ENCODE peak calls at places on chromosomes 13 and 19, in seven cellular contexts. E is IMR-90, P is mesenchymal stem cell, Q is H9, B is H1, Y is neuronal stem cell, O is trophoblast cell. C is an unnamed sample.

GRCh38 chr19:50275577-50276368 is 53.4 kb downstream of the KCNC3 start:
- DNase-seq in B (no peak), P (no peak), O (no peak), Y (no peak), E (no peak), Q (no peak), C (no peak)

GRCh38 chr19:30690935-30691505 is 318.8 kb downstream of the ZNF536 start:
- DNase-seq in O (no peak), P (no peak), Y (no peak), E (no peak), Q (peak), B (no peak), C (peak)

GRCh38 chr19:49746206-49746958 is 16.7 kb downstream of the TSKS start:
- DNase-seq in E (no peak), O (peak), P (no peak), Y (no peak), Q (peak), B (peak), C (peak)

GRCh38 chr13:35388979-35389378 is 87.5 kb downstream of the MAB21L1 start:
- DNase-seq in Q (no peak), E (peak), B (no peak), P (peak), Y (peak), O (no peak), C (peak)

GRCh38 chr13:40317980-40318327 is 348.5 kb downstream of the FOXO1 start:
- DNase-seq in P (no peak), B (no peak), E (no peak), O (no peak), Y (no peak), Q (no peak), C (no peak)

GRCh38 chr19:39131255-39131755 is 5.7 kb downstream of the PAK4 start:
- DNase-seq in O (no peak), B (no peak), P (no peak), Y (no peak), E (peak), Q (no peak), C (no peak)

GRCh38 chr13:58855283-58855682 is 1223.7 kb downstream of the PCDH17 start:
- DNase-seq in E (no peak), P (peak), Q (no peak), B (no peak), O (no peak), Y (no peak), C (peak)

GRCh38 chr19:15297416-15298224 is 34.7 kb downstream of the BRD4 start:
- DNase-seq in O (peak), P (peak), Q (no peak), E (peak), Y (no peak), B (no peak), C (peak)

GRCh38 chr13:37106642-37107041 is 1.2 kb upstream of the CSNK1A1L start:
- DNase-seq in Q (no peak), O (no peak), P (no peak), B (no peak), E (peak), Y (no peak), C (peak)

GRCh38 chr13:48580185-48580803 is 47.4 kb upstream of the RCBTB2 start:
- DNase-seq in E (peak), Q (no peak), O (peak), Y (peak), B (no peak), P (peak), C (peak)

GRCh38 chr19:2246801-2247361 is 2.2 kb upstream of the AMH start:
- DNase-seq in B (no peak), Q (no peak), O (no peak), P (no peak), E (peak), Y (no peak), C (no peak)

GRCh38 chr13:111298214-111298975 is 22.0 kb upstream of the TEX29 start:
- DNase-seq in Y (no peak), B (no peak), O (no peak), E (no peak), P (no peak), Q (no peak), C (no peak)

GRCh38 chr19:49502866-49503581 is 6.8 kb downstream of the RPS11 start:
- DNase-seq in P (peak), O (peak), Q (peak), Y (no peak), E (peak), B (no peak), C (no peak)

GRCh38 chr19:46844067-46844489 is 6.6 kb downstream of the AP2S1 start:
- DNase-seq in P (peak), Y (no peak), E (no peak), O (peak), B (no peak), Q (no peak), C (peak)

GRCh38 chr13:20738616-20739015 is 35.1 kb downstream of the IL17D start:
- DNase-seq in E (no peak), O (no peak), Q (no peak), Y (no peak), P (no peak), B (no peak), C (no peak)

GRCh38 chr13:103164239-103164638 is 98.0 kb upstream of the SLC10A2 start:
- DNase-seq in B (no peak), Y (no peak), O (no peak), Q (no peak), P (no peak), E (no peak), C (no peak)

GRCh38 chr19:48634424-48635262 is 2.5 kb downstream of the DBP start:
- DNase-seq in B (peak), O (peak), Q (peak), P (peak), E (peak), Y (peak), C (peak)

GRCh38 chr13:114095486-114095885 is 36.9 kb downstream of the RASA3 start:
- DNase-seq in Q (no peak), Y (no peak), P (no peak), O (no peak), E (no peak), B (no peak), C (no peak)

GRCh38 chr13:32309312-32309711 is 5.9 kb downstream of the ZAR1L start:
- DNase-seq in Y (no peak), Q (no peak), E (peak), P (no peak), B (no peak), O (no peak), C (no peak)

GRCh38 chr13:32737111-32737571 is 150.9 kb downstream of the PDS5B start:
- DNase-seq in Y (no peak), P (peak), E (no peak), B (no peak), Q (no peak), O (no peak), C (no peak)

GRCh38 chr19:37778613-37779138 is 710 bp downstream of the ZNF573 start:
- DNase-seq in Q (no peak), O (peak), E (peak), B (no peak), Y (peak), P (peak), C (peak)

GRCh38 chr13:80612804-80613203 is 271.9 kb upstream of the SPRY2 start:
- DNase-seq in Q (no peak), B (no peak), Y (peak), P (no peak), E (no peak), O (no peak), C (no peak)

GRCh38 chr13:79423801-79424642 is 18.0 kb upstream of the RBM26 start:
- DNase-seq in E (peak), O (peak), Q (no peak), P (peak), B (no peak), Y (no peak), C (peak)

GRCh38 chr13:40161008-40161694 is 505.3 kb downstream of the FOXO1 start:
- DNase-seq in Q (no peak), E (no peak), Y (no peak), P (peak), O (no peak), B (no peak), C (no peak)

GRCh38 chr13:70964124-70964523 is 855.9 kb upstream of the KLHL1 start:
- DNase-seq in P (no peak), O (no peak), Q (no peak), B (no peak), E (no peak), Y (no peak), C (no peak)

GRCh38 chr13:110493613-110494012 is 67.9 kb downstream of the RAB20 start:
- DNase-seq in Q (no peak), P (no peak), E (no peak), Y (no peak), O (no peak), B (no peak), C (no peak)

GRCh38 chr13:110629735-110630134 is 14.4 kb downstream of the NAXD start:
- DNase-seq in O (no peak), P (no peak), Y (no peak), E (no peak), B (no peak), Q (no peak), C (no peak)

GRCh38 chr13:22874839-22875238 is 305.9 kb upstream of the SGCG start:
- DNase-seq in Y (no peak), Q (no peak), E (no peak), P (no peak), O (no peak), B (no peak), C (no peak)

GRCh38 chr19:20422216-20422615 is 143.4 kb downstream of the ZNF737 start:
- DNase-seq in P (no peak), O (no peak), B (no peak), Q (no peak), E (no peak), Y (peak), C (peak)

GRCh38 chr13:79671420-79671819 is 190.5 kb downstream of the NDFIP2 start:
- DNase-seq in Y (no peak), B (no peak), E (no peak), Q (no peak), P (no peak), O (no peak), C (no peak)

GRCh38 chr13:48222358-48223015 is 10.5 kb upstream of the ITM2B start:
- DNase-seq in Y (no peak), B (no peak), O (peak), E (peak), Q (no peak), P (peak), C (no peak)

GRCh38 chr13:102289606-102290005 is 112.2 kb downstream of the FGF14 start:
- DNase-seq in B (no peak), P (no peak), Q (no peak), E (peak), O (no peak), Y (no peak), C (no peak)

GRCh38 chr13:112697756-112698655 is 8.2 kb downstream of the ATP11A start:
- DNase-seq in B (no peak), P (no peak), O (no peak), E (peak), Q (peak), Y (no peak), C (no peak)

GRCh38 chr13:38872693-38873092 is 117.9 kb downstream of the STOML3 start:
- DNase-seq in Y (peak), B (peak), P (peak), Q (peak), E (peak), O (peak), C (peak)

GRCh38 chr19:8210660-8211101 is 1.5 kb downstream of the CERS4 start:
- DNase-seq in Q (no peak), B (no peak), Y (no peak), E (no peak), P (no peak), O (no peak), C (no peak)

GRCh38 chr13:24182703-24183081 is 22.2 kb downstream of the SPATA13 start:
- DNase-seq in P (no peak), Y (no peak), E (no peak), Q (no peak), B (no peak), O (no peak), C (no peak)
- H3K4ac ChIP-seq in P (no peak), Y (no peak), E (no peak), Q (no peak), B (no peak), O (no peak), C (no peak)

DNA sequence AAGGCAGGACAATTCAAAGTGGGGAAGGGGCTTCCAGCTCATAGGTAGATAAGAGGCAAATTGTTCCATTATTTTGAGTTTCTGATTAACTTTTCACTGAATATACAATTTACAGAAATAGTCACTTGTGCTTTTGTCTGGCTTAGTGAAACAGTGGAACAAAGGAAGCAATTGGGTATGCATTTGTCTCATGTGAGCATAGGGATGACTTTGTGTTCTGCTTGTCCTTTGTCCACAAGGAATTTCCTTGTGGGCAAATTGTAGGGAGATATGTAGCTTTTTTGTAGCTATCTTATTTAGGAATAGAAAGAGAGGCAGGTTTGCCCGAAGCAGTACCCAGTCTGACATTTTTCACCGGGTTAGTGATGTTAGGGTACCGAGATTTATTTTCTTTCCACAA is 1224.8 kb downstream of the SLITRK1 start:
- DNase-seq in P (no peak), E (no peak), B (no peak), O (no peak), Y (no peak), Q (no peak), C (no peak)
- H3K4ac ChIP-seq in P (no peak), E (no peak), B (no peak), O (no peak), Y (no peak), Q (no peak), C (no peak)

DNA sequence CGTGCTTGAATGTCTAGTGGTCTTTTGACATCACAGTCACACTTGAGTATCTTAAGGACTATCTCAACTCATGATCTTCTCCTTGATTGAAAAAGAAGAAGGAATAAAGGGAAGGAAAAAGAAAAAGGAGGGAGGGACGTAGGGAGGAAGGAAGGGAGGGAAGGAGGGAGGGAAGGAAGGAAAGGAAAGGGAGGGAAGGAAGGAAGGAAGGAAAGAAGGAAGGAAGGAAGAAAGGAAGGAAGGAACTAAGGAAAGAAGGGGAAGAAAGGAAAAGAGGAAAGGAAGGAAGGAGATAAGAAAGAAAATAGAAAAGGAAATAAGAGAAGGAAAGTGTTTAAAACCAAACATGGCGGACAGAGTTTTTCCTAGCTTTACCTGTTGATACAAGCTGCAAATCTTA is 64.7 kb downstream of the RNASEH2B start:
- DNase-seq in P (no peak), Q (no peak), B (no peak), Y (no peak), E (no peak), O (no peak), C (no peak)
- H3K4ac ChIP-seq in P (no peak), Q (no peak), B (no peak), Y (no peak), E (no peak), O (no peak), C (no peak)

DNA sequence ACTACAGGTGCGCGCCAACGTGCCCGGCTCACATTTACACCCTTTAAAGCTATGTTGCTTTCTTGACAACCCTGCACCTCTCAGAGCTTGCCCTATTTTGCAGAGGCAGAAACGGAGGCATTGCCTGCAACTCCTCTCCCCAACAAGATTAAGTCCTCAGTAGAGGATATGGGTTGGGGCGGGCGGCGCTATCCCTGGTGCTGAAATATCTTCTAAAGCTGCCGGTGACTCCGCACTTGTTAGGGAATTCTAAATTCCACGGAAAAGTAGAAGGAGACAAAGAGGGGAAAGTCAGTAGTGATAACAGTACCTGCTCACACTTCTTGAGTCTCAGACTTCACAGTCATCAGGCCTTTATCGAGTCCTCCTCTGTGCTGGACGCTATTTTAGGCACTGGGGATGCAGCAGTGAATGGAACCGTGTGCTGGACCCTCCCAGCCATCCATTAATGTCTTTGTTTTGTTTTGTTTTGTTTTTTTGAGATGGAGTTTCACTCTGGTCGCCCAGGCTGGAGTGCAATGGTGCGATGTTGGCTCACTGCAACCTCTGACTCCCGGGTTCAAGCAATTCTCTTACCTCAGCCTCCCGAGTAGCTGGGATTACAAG is 18.0 kb downstream of the SLC5A5 start:
- DNase-seq in Y (peak), P (peak), E (peak), B (no peak), O (peak), Q (peak), C (peak)
- H3K4ac ChIP-seq in Y (no peak), P (no peak), E (no peak), B (no peak), O (no peak), Q (no peak), C (no peak)

DNA sequence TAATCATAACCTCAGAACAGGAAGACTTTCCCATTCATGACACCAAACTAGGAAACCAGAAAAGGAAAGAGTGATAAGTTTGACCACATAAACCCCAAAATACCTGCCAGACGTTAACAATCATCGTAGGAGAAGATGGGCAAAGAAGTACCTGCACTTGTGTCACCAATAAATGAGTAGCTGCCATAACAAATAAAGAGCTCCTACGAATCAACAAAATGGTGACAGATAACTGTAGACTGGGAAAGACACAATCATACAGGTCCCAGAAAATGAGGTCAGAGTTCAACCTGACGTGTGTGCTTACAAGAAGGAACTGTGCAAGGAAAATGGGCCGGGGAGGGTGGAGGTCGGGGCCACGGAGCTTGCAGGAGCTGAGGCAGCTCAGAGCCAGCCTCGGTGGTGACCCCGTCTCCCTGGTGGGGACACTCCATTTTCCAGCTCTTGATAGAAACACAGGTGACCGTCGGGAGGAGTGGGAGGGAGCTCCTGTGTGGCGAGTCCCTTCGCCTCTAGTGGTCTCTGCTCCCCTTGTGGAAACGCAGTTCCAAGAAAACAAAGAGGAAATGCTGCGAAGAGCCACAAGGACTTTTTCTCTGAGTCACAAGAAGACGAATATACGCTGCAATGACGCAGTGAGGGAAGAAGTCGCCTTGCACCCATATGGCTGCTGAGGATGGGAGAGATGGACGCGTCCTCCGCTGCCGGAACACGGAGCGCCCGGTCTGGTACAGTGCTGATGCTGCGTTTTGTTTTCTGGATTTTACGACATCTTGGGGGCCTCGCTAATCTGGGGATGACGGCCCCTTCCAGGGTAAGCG is 9.5 kb downstream of the PIP5K1C start:
- DNase-seq in B (no peak), E (no peak), O (no peak), P (no peak), Q (no peak), Y (no peak), C (no peak)
- H3K4ac ChIP-seq in B (no peak), E (no peak), O (peak), P (no peak), Q (no peak), Y (no peak), C (no peak)